ENCODE peak calls at places on chromosomes 5 and 9, in nine cellular contexts. One of them, this sample, is unnamed.

GRCh38 chr5:57642066-57642465 is 159.5 kb upstream of the ACTBL2 start:
- DNase-seq in adrenal gland: no peak
- DNase-seq in OCI-LY7: no peak
- DNase-seq in A549: no peak
- DNase-seq in brain microvascular endothelial cell: no peak
- DNase-seq in dorsolateral prefrontal cortex: no peak
- DNase-seq in astrocyte of the cerebellum: no peak
- DNase-seq in AG09309: no peak
- DNase-seq in pancreas: no peak
- DNase-seq in this sample: no peak

GRCh38 chr9:97046228-97046627 is 7.3 kb upstream of the CTSV start:
- DNase-seq in pancreas: peak
- DNase-seq in OCI-LY7: no peak
- DNase-seq in brain microvascular endothelial cell: no peak
- DNase-seq in astrocyte of the cerebellum: peak
- DNase-seq in A549: peak
- DNase-seq in AG09309: no peak
- DNase-seq in adrenal gland: no peak
- DNase-seq in dorsolateral prefrontal cortex: no peak
- DNase-seq in this sample: peak

GRCh38 chr5:179166171-179166885 is 106.2 kb downstream of the ZNF354C start:
- DNase-seq in pancreas: no peak
- DNase-seq in astrocyte of the cerebellum: no peak
- DNase-seq in OCI-LY7: no peak
- DNase-seq in A549: no peak
- DNase-seq in brain microvascular endothelial cell: no peak
- DNase-seq in dorsolateral prefrontal cortex: no peak
- DNase-seq in adrenal gland: no peak
- DNase-seq in AG09309: no peak
- DNase-seq in this sample: no peak

GRCh38 chr5:170629566-170630175 is 125.9 kb downstream of the KCNIP1 start:
- DNase-seq in astrocyte of the cerebellum: no peak
- DNase-seq in adrenal gland: no peak
- DNase-seq in OCI-LY7: no peak
- DNase-seq in brain microvascular endothelial cell: no peak
- DNase-seq in pancreas: no peak
- DNase-seq in A549: no peak
- DNase-seq in dorsolateral prefrontal cortex: peak
- DNase-seq in AG09309: no peak
- DNase-seq in this sample: no peak

GRCh38 chr5:142866563-142867275 is 96.5 kb downstream of the ARHGAP26 start:
- DNase-seq in dorsolateral prefrontal cortex: no peak
- DNase-seq in A549: peak
- DNase-seq in brain microvascular endothelial cell: peak
- DNase-seq in astrocyte of the cerebellum: peak
- DNase-seq in AG09309: no peak
- DNase-seq in pancreas: no peak
- DNase-seq in adrenal gland: peak
- DNase-seq in OCI-LY7: peak
- DNase-seq in this sample: no peak

GRCh38 chr5:2902186-2902585 is 150.7 kb upstream of the IRX2 start:
- DNase-seq in dorsolateral prefrontal cortex: no peak
- DNase-seq in A549: no peak
- DNase-seq in AG09309: no peak
- DNase-seq in brain microvascular endothelial cell: no peak
- DNase-seq in OCI-LY7: no peak
- DNase-seq in adrenal gland: no peak
- DNase-seq in astrocyte of the cerebellum: no peak
- DNase-seq in pancreas: no peak
- DNase-seq in this sample: no peak

GRCh38 chr5:95858661-95859326 is 36.3 kb upstream of the GLRX start:
- DNase-seq in adrenal gland: peak
- DNase-seq in OCI-LY7: peak
- DNase-seq in AG09309: peak
- DNase-seq in A549: peak
- DNase-seq in dorsolateral prefrontal cortex: peak
- DNase-seq in brain microvascular endothelial cell: peak
- DNase-seq in astrocyte of the cerebellum: peak
- DNase-seq in pancreas: peak
- DNase-seq in this sample: peak

GRCh38 chr5:167661605-167662004 is 629.8 kb upstream of the WWC1 start:
- DNase-seq in astrocyte of the cerebellum: no peak
- DNase-seq in A549: no peak
- DNase-seq in AG09309: no peak
- DNase-seq in dorsolateral prefrontal cortex: no peak
- DNase-seq in brain microvascular endothelial cell: no peak
- DNase-seq in OCI-LY7: no peak
- DNase-seq in adrenal gland: no peak
- DNase-seq in pancreas: no peak
- DNase-seq in this sample: no peak

GRCh38 chr9:3361115-3361514 is 164.7 kb downstream of the RFX3 start:
- DNase-seq in brain microvascular endothelial cell: no peak
- DNase-seq in astrocyte of the cerebellum: no peak
- DNase-seq in OCI-LY7: no peak
- DNase-seq in dorsolateral prefrontal cortex: no peak
- DNase-seq in adrenal gland: no peak
- DNase-seq in AG09309: no peak
- DNase-seq in pancreas: no peak
- DNase-seq in A549: no peak
- DNase-seq in this sample: no peak

GRCh38 chr5:9835121-9835770 is 205.1 kb upstream of the TAS2R1 start:
- DNase-seq in OCI-LY7: no peak
- DNase-seq in adrenal gland: no peak
- DNase-seq in astrocyte of the cerebellum: no peak
- DNase-seq in brain microvascular endothelial cell: no peak
- DNase-seq in AG09309: no peak
- DNase-seq in pancreas: no peak
- DNase-seq in A549: no peak
- DNase-seq in dorsolateral prefrontal cortex: no peak
- DNase-seq in this sample: no peak

GRCh38 chr5:143056331-143056689 is 286.1 kb downstream of the ARHGAP26 start:
- DNase-seq in astrocyte of the cerebellum: no peak
- DNase-seq in A549: no peak
- DNase-seq in OCI-LY7: no peak
- DNase-seq in dorsolateral prefrontal cortex: no peak
- DNase-seq in adrenal gland: no peak
- DNase-seq in brain microvascular endothelial cell: no peak
- DNase-seq in AG09309: no peak
- DNase-seq in pancreas: no peak
- DNase-seq in this sample: no peak

GRCh38 chr5:43041131-43041668 is 1.1 kb upstream of the ANXA2R start:
- DNase-seq in OCI-LY7: peak
- DNase-seq in AG09309: no peak
- DNase-seq in astrocyte of the cerebellum: no peak
- DNase-seq in pancreas: no peak
- DNase-seq in adrenal gland: no peak
- DNase-seq in brain microvascular endothelial cell: no peak
- DNase-seq in dorsolateral prefrontal cortex: no peak
- DNase-seq in A549: no peak
- DNase-seq in this sample: no peak

GRCh38 chr5:59709833-59710232 is 183.7 kb downstream of the PDE4D start:
- DNase-seq in brain microvascular endothelial cell: peak
- DNase-seq in AG09309: peak
- DNase-seq in adrenal gland: no peak
- DNase-seq in OCI-LY7: no peak
- DNase-seq in astrocyte of the cerebellum: peak
- DNase-seq in dorsolateral prefrontal cortex: no peak
- DNase-seq in A549: no peak
- DNase-seq in pancreas: no peak
- DNase-seq in this sample: peak

GRCh38 chr9:33172256-33172678 is 5.1 kb upstream of the B4GALT1 start:
- DNase-seq in A549: no peak
- DNase-seq in AG09309: no peak
- DNase-seq in pancreas: no peak
- DNase-seq in astrocyte of the cerebellum: no peak
- DNase-seq in OCI-LY7: no peak
- DNase-seq in adrenal gland: no peak
- DNase-seq in dorsolateral prefrontal cortex: no peak
- DNase-seq in brain microvascular endothelial cell: no peak
- DNase-seq in this sample: peak

GRCh38 chr9:5596173-5596572 is 32.7 kb upstream of the RIC1 start:
- DNase-seq in OCI-LY7: no peak
- DNase-seq in brain microvascular endothelial cell: no peak
- DNase-seq in pancreas: no peak
- DNase-seq in A549: no peak
- DNase-seq in AG09309: no peak
- DNase-seq in adrenal gland: no peak
- DNase-seq in dorsolateral prefrontal cortex: no peak
- DNase-seq in astrocyte of the cerebellum: no peak
- DNase-seq in this sample: no peak

GRCh38 chr5:178441486-178442270 is 148.5 kb downstream of the COL23A1 start:
- DNase-seq in A549: no peak
- DNase-seq in adrenal gland: no peak
- DNase-seq in AG09309: no peak
- DNase-seq in OCI-LY7: no peak
- DNase-seq in astrocyte of the cerebellum: no peak
- DNase-seq in brain microvascular endothelial cell: no peak
- DNase-seq in pancreas: no peak
- DNase-seq in dorsolateral prefrontal cortex: no peak
- DNase-seq in this sample: no peak

GRCh38 chr5:625516-625915 is 13.4 kb downstream of the CEP72 start:
- DNase-seq in adrenal gland: no peak
- DNase-seq in AG09309: no peak
- DNase-seq in A549: no peak
- DNase-seq in OCI-LY7: no peak
- DNase-seq in pancreas: no peak
- DNase-seq in brain microvascular endothelial cell: no peak
- DNase-seq in astrocyte of the cerebellum: no peak
- DNase-seq in dorsolateral prefrontal cortex: no peak
- DNase-seq in this sample: no peak

GRCh38 chr9:76456202-76456926 is 2.6 kb upstream of the GCNT1 start:
- DNase-seq in brain microvascular endothelial cell: peak
- DNase-seq in AG09309: no peak
- DNase-seq in pancreas: peak
- DNase-seq in OCI-LY7: peak
- DNase-seq in A549: no peak
- DNase-seq in adrenal gland: no peak
- DNase-seq in astrocyte of the cerebellum: no peak
- DNase-seq in dorsolateral prefrontal cortex: no peak
- DNase-seq in this sample: no peak

GRCh38 chr9:89319015-89319905 is 960 bp downstream of the SECISBP2 start:
- DNase-seq in brain microvascular endothelial cell: no peak
- DNase-seq in pancreas: no peak
- DNase-seq in dorsolateral prefrontal cortex: no peak
- DNase-seq in AG09309: no peak
- DNase-seq in adrenal gland: no peak
- DNase-seq in OCI-LY7: peak
- DNase-seq in astrocyte of the cerebellum: no peak
- DNase-seq in A549: no peak
- DNase-seq in this sample: no peak
- TF ChIP-seq CTCF in brain microvascular endothelial cell: no peak
- TF ChIP-seq CTCF in pancreas: no peak
- TF ChIP-seq CTCF in dorsolateral prefrontal cortex: no peak
- TF ChIP-seq CTCF in AG09309: peak
- TF ChIP-seq CTCF in adrenal gland: peak
- TF ChIP-seq CTCF in OCI-LY7: peak
- TF ChIP-seq CTCF in astrocyte of the cerebellum: no peak
- TF ChIP-seq CTCF in A549: peak
- TF ChIP-seq CTCF in this sample: peak

GRCh38 chr9:130347931-130348330 is 82.4 kb downstream of the HMCN2 start:
- DNase-seq in pancreas: no peak
- DNase-seq in adrenal gland: no peak
- DNase-seq in dorsolateral prefrontal cortex: no peak
- DNase-seq in AG09309: no peak
- DNase-seq in OCI-LY7: no peak
- DNase-seq in A549: no peak
- DNase-seq in brain microvascular endothelial cell: no peak
- DNase-seq in astrocyte of the cerebellum: no peak
- DNase-seq in this sample: no peak
- H3K4me3 ChIP-seq in pancreas: no peak
- H3K4me3 ChIP-seq in adrenal gland: no peak
- H3K4me3 ChIP-seq in dorsolateral prefrontal cortex: no peak
- H3K4me3 ChIP-seq in AG09309: no peak
- H3K4me3 ChIP-seq in OCI-LY7: no peak
- H3K4me3 ChIP-seq in A549: no peak
- H3K4me3 ChIP-seq in brain microvascular endothelial cell: no peak
- H3K4me3 ChIP-seq in astrocyte of the cerebellum: no peak
- H3K4me3 ChIP-seq in this sample: no peak

DNA sequence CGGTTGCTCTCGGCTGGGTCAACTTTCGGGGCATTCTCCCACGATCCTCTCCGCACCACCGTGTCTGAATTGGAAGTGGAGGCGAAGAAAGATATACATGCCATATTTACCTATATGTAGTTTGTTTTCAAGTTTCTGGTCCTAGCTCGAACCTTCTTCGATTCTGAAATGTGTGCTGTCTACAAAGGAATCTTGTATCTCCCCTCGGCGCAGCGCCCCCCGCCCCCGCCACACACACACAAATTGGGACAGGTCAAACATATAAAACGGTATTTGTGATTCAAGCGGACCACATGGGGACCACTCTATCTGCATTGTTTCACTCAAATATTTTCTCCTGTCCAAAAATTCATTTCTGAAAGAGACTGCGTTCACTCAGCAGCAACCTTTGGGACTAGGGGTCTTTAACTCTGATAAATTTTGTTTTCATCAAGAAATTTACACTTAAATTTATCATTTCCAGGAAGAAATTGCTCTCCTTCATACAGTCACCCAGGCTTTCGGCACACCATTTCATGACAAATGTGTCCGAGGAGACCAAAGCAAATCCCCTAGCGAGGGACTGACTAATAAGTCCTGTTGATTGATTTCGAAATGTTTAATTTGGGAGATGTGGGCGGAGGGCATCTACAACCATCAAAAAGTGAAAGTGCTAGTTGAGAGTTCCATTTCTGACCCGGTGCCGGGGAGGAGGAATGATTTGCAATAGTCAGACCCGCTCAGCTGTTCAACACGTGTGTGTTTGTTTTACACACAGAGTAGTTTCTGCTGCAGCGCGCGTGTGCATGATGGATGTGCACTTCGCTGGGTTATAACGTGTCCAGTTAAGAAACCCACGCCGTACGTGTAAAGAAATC is 1.1 kb upstream of the NR4A3 start:
- DNase-seq in A549: peak
- DNase-seq in OCI-LY7: peak
- DNase-seq in dorsolateral prefrontal cortex: peak
- DNase-seq in astrocyte of the cerebellum: peak
- DNase-seq in adrenal gland: peak
- DNase-seq in AG09309: peak
- DNase-seq in brain microvascular endothelial cell: peak
- DNase-seq in pancreas: peak
- DNase-seq in this sample: no peak
- TF ChIP-seq CTCF in A549: peak
- TF ChIP-seq CTCF in OCI-LY7: peak
- TF ChIP-seq CTCF in dorsolateral prefrontal cortex: no peak
- TF ChIP-seq CTCF in astrocyte of the cerebellum: no peak
- TF ChIP-seq CTCF in adrenal gland: peak
- TF ChIP-seq CTCF in AG09309: no peak
- TF ChIP-seq CTCF in brain microvascular endothelial cell: no peak
- TF ChIP-seq CTCF in pancreas: no peak
- TF ChIP-seq CTCF in this sample: no peak

DNA sequence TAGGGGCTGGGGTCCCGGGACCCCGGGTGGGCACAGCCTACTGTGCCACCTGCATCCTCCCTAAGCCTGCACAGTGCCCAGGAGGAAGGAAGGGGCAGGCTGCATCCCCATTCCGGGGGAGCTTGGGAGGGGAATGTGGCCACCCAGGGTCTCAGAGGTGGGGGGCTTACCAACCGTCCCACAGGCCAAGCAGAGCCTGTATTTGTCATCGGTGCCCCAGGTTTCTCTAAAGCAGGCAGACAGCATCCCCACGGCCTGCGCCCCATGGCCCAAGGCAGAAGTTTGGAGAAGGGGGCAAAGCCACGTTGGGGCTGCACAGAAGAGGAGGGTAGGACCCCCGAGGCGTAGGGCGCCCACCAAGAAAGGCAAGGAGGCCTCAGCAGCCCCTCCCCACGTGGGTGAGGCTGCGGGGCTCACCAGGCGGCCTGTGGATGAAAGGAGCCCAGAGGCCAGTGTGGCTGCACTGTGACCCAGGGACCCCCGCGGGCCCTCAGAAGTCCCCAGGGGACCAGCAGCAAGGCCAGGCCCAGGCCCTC is 494 bp upstream of the GPSM1 start:
- DNase-seq in pancreas: no peak
- DNase-seq in AG09309: no peak
- DNase-seq in adrenal gland: no peak
- DNase-seq in OCI-LY7: no peak
- DNase-seq in A549: peak
- DNase-seq in brain microvascular endothelial cell: no peak
- DNase-seq in astrocyte of the cerebellum: no peak
- DNase-seq in dorsolateral prefrontal cortex: no peak
- DNase-seq in this sample: no peak
- H3K4me3 ChIP-seq in pancreas: no peak
- H3K4me3 ChIP-seq in AG09309: peak
- H3K4me3 ChIP-seq in adrenal gland: peak
- H3K4me3 ChIP-seq in OCI-LY7: no peak
- H3K4me3 ChIP-seq in A549: peak
- H3K4me3 ChIP-seq in brain microvascular endothelial cell: peak
- H3K4me3 ChIP-seq in astrocyte of the cerebellum: peak
- H3K4me3 ChIP-seq in dorsolateral prefrontal cortex: peak
- H3K4me3 ChIP-seq in this sample: peak

This sample was measured in epithelial cell of proximal tubule.